ENCODE peak calls at places on chromosome 22, in seven cellular contexts. One of them, this sample, is unnamed.

GRCh38 chr22:49425356-49425755 is 402.3 kb downstream of the BRD1 start:
- DNase-seq in CD8-positive, alpha-beta T cell: no peak
- DNase-seq in T-helper 17 cell: no peak
- DNase-seq in stimulated activated CD8-positive, alpha-beta memory T cell treated with anti-CD3 and anti-CD28 coated beads, Interleukin-12 subunit alpha, Interleukin-12 subunit beta, amount 100 ng/mL, for 4 hours: no peak
- DNase-seq in GM10248: no peak
- DNase-seq in hepatic stellate cell: no peak
- DNase-seq in NCI-H2081 treated with DMSO at 0.1 percent for 48 hours: no peak
- DNase-seq in this sample: no peak

GRCh38 chr22:20424937-20425587 is 12.6 kb downstream of the SCARF2 start:
- DNase-seq in hepatic stellate cell: no peak
- DNase-seq in GM10248: no peak
- DNase-seq in CD8-positive, alpha-beta T cell: no peak
- DNase-seq in T-helper 17 cell: no peak
- DNase-seq in stimulated activated CD8-positive, alpha-beta memory T cell treated with anti-CD3 and anti-CD28 coated beads, Interleukin-12 subunit alpha, Interleukin-12 subunit beta, amount 100 ng/mL, for 4 hours: no peak
- DNase-seq in NCI-H2081 treated with DMSO at 0.1 percent for 48 hours: no peak
- DNase-seq in this sample: no peak

GRCh38 chr22:25066861-25067435 is 114.4 kb downstream of the KIAA1671 start:
- DNase-seq in T-helper 17 cell: no peak
- DNase-seq in GM10248: no peak
- DNase-seq in stimulated activated CD8-positive, alpha-beta memory T cell treated with anti-CD3 and anti-CD28 coated beads, Interleukin-12 subunit alpha, Interleukin-12 subunit beta, amount 100 ng/mL, for 4 hours: no peak
- DNase-seq in NCI-H2081 treated with DMSO at 0.1 percent for 48 hours: no peak
- DNase-seq in CD8-positive, alpha-beta T cell: no peak
- DNase-seq in hepatic stellate cell: no peak
- DNase-seq in this sample: no peak

GRCh38 chr22:24323233-24323632 is 52.6 kb downstream of the SPECC1L start:
- DNase-seq in stimulated activated CD8-positive, alpha-beta memory T cell treated with anti-CD3 and anti-CD28 coated beads, Interleukin-12 subunit alpha, Interleukin-12 subunit beta, amount 100 ng/mL, for 4 hours: no peak
- DNase-seq in hepatic stellate cell: no peak
- DNase-seq in CD8-positive, alpha-beta T cell: no peak
- DNase-seq in T-helper 17 cell: no peak
- DNase-seq in NCI-H2081 treated with DMSO at 0.1 percent for 48 hours: no peak
- DNase-seq in GM10248: no peak
- DNase-seq in this sample: no peak

GRCh38 chr22:37054078-37054440 is 2.5 kb downstream of the KCTD17 start:
- DNase-seq in GM10248: no peak
- DNase-seq in CD8-positive, alpha-beta T cell: no peak
- DNase-seq in stimulated activated CD8-positive, alpha-beta memory T cell treated with anti-CD3 and anti-CD28 coated beads, Interleukin-12 subunit alpha, Interleukin-12 subunit beta, amount 100 ng/mL, for 4 hours: no peak
- DNase-seq in T-helper 17 cell: no peak
- DNase-seq in NCI-H2081 treated with DMSO at 0.1 percent for 48 hours: no peak
- DNase-seq in hepatic stellate cell: no peak
- DNase-seq in this sample: no peak

GRCh38 chr22:49903322-49904039 is 14.8 kb downstream of the ALG12 start:
- DNase-seq in NCI-H2081 treated with DMSO at 0.1 percent for 48 hours: no peak
- DNase-seq in stimulated activated CD8-positive, alpha-beta memory T cell treated with anti-CD3 and anti-CD28 coated beads, Interleukin-12 subunit alpha, Interleukin-12 subunit beta, amount 100 ng/mL, for 4 hours: no peak
- DNase-seq in GM10248: no peak
- DNase-seq in CD8-positive, alpha-beta T cell: no peak
- DNase-seq in hepatic stellate cell: no peak
- DNase-seq in T-helper 17 cell: no peak
- DNase-seq in this sample: no peak

GRCh38 chr22:22103078-22103593 is 120.5 kb upstream of the TOP3B start:
- DNase-seq in hepatic stellate cell: no peak
- DNase-seq in T-helper 17 cell: no peak
- DNase-seq in NCI-H2081 treated with DMSO at 0.1 percent for 48 hours: no peak
- DNase-seq in CD8-positive, alpha-beta T cell: no peak
- DNase-seq in GM10248: no peak
- DNase-seq in stimulated activated CD8-positive, alpha-beta memory T cell treated with anti-CD3 and anti-CD28 coated beads, Interleukin-12 subunit alpha, Interleukin-12 subunit beta, amount 100 ng/mL, for 4 hours: no peak
- DNase-seq in this sample: no peak

GRCh38 chr22:43624144-43624998 is 187.7 kb downstream of the EFCAB6 start:
- DNase-seq in NCI-H2081 treated with DMSO at 0.1 percent for 48 hours: no peak
- DNase-seq in stimulated activated CD8-positive, alpha-beta memory T cell treated with anti-CD3 and anti-CD28 coated beads, Interleukin-12 subunit alpha, Interleukin-12 subunit beta, amount 100 ng/mL, for 4 hours: no peak
- DNase-seq in hepatic stellate cell: no peak
- DNase-seq in CD8-positive, alpha-beta T cell: no peak
- DNase-seq in T-helper 17 cell: no peak
- DNase-seq in GM10248: no peak
- DNase-seq in this sample: no peak

GRCh38 chr22:20239063-20239950 is 28.8 kb downstream of the RTN4R start:
- DNase-seq in stimulated activated CD8-positive, alpha-beta memory T cell treated with anti-CD3 and anti-CD28 coated beads, Interleukin-12 subunit alpha, Interleukin-12 subunit beta, amount 100 ng/mL, for 4 hours: no peak
- DNase-seq in T-helper 17 cell: no peak
- DNase-seq in GM10248: peak; percentile 63
- DNase-seq in CD8-positive, alpha-beta T cell: peak; percentile 46
- DNase-seq in NCI-H2081 treated with DMSO at 0.1 percent for 48 hours: no peak
- DNase-seq in hepatic stellate cell: peak; percentile 61
- DNase-seq in this sample: no peak

GRCh38 chr22:36386351-36386899 is 1.3 kb downstream of the MYH9 start:
- DNase-seq in hepatic stellate cell: no peak
- DNase-seq in NCI-H2081 treated with DMSO at 0.1 percent for 48 hours: no peak
- DNase-seq in CD8-positive, alpha-beta T cell: peak; percentile 55
- DNase-seq in GM10248: peak; percentile 73
- DNase-seq in stimulated activated CD8-positive, alpha-beta memory T cell treated with anti-CD3 and anti-CD28 coated beads, Interleukin-12 subunit alpha, Interleukin-12 subunit beta, amount 100 ng/mL, for 4 hours: no peak
- DNase-seq in T-helper 17 cell: peak; percentile 52
- DNase-seq in this sample: no peak

GRCh38 chr22:36386900-36387663 is 685 bp downstream of the MYH9 start:
- DNase-seq in T-helper 17 cell: no peak
- DNase-seq in NCI-H2081 treated with DMSO at 0.1 percent for 48 hours: no peak
- DNase-seq in stimulated activated CD8-positive, alpha-beta memory T cell treated with anti-CD3 and anti-CD28 coated beads, Interleukin-12 subunit alpha, Interleukin-12 subunit beta, amount 100 ng/mL, for 4 hours: peak; percentile 49
- DNase-seq in GM10248: peak; percentile 65
- DNase-seq in CD8-positive, alpha-beta T cell: no peak
- DNase-seq in hepatic stellate cell: no peak
- DNase-seq in this sample: no peak

GRCh38 chr22:47022075-47022473 is 259.6 kb downstream of the TBC1D22A start:
- DNase-seq in hepatic stellate cell: no peak
- DNase-seq in stimulated activated CD8-positive, alpha-beta memory T cell treated with anti-CD3 and anti-CD28 coated beads, Interleukin-12 subunit alpha, Interleukin-12 subunit beta, amount 100 ng/mL, for 4 hours: no peak
- DNase-seq in GM10248: no peak
- DNase-seq in T-helper 17 cell: no peak
- DNase-seq in CD8-positive, alpha-beta T cell: no peak
- DNase-seq in NCI-H2081 treated with DMSO at 0.1 percent for 48 hours: no peak
- DNase-seq in this sample: no peak

GRCh38 chr22:25448435-25449051 is 115.9 kb upstream of the GRK3 start:
- DNase-seq in CD8-positive, alpha-beta T cell: no peak
- DNase-seq in GM10248: peak; percentile 36
- DNase-seq in T-helper 17 cell: no peak
- DNase-seq in hepatic stellate cell: peak; percentile 37
- DNase-seq in stimulated activated CD8-positive, alpha-beta memory T cell treated with anti-CD3 and anti-CD28 coated beads, Interleukin-12 subunit alpha, Interleukin-12 subunit beta, amount 100 ng/mL, for 4 hours: no peak
- DNase-seq in NCI-H2081 treated with DMSO at 0.1 percent for 48 hours: no peak
- DNase-seq in this sample: no peak

GRCh38 chr22:36358533-36359171 is 29.1 kb downstream of the MYH9 start:
- DNase-seq in CD8-positive, alpha-beta T cell: no peak
- DNase-seq in NCI-H2081 treated with DMSO at 0.1 percent for 48 hours: no peak
- DNase-seq in GM10248: no peak
- DNase-seq in T-helper 17 cell: no peak
- DNase-seq in stimulated activated CD8-positive, alpha-beta memory T cell treated with anti-CD3 and anti-CD28 coated beads, Interleukin-12 subunit alpha, Interleukin-12 subunit beta, amount 100 ng/mL, for 4 hours: no peak
- DNase-seq in hepatic stellate cell: no peak
- DNase-seq in this sample: no peak